ENCODE peak calls at places on chromosomes 2 and 18, in six cellular contexts. One of them, this sample, is unnamed.

GRCh38 chr2:75570948-75571729 is 10.4 kb upstream of the EVA1A start:
- DNase-seq in CD8-positive, alpha-beta T cell: no peak
- DNase-seq in body of pancreas: peak
- DNase-seq in prostate gland: no peak
- DNase-seq in AG04450: peak
- DNase-seq in left lung: no peak
- DNase-seq in this sample: no peak

GRCh38 chr2:200471324-200471848 is 38.5 kb downstream of the KCTD18 start:
- DNase-seq in CD8-positive, alpha-beta T cell: no peak
- DNase-seq in body of pancreas: no peak
- DNase-seq in prostate gland: no peak
- DNase-seq in AG04450: no peak
- DNase-seq in left lung: no peak
- DNase-seq in this sample: no peak

GRCh38 chr2:13114391-13114790 is 397.7 kb downstream of the TRIB2 start:
- DNase-seq in CD8-positive, alpha-beta T cell: no peak
- DNase-seq in body of pancreas: peak
- DNase-seq in prostate gland: no peak
- DNase-seq in AG04450: no peak
- DNase-seq in left lung: no peak
- DNase-seq in this sample: no peak

GRCh38 chr2:105800036-105800755 is 55.5 kb downstream of the NCK2 start:
- DNase-seq in CD8-positive, alpha-beta T cell: peak
- DNase-seq in body of pancreas: no peak
- DNase-seq in prostate gland: no peak
- DNase-seq in AG04450: no peak
- DNase-seq in left lung: no peak
- DNase-seq in this sample: no peak

GRCh38 chr2:78973630-78974029 is 51.9 kb upstream of the REG3G start:
- DNase-seq in CD8-positive, alpha-beta T cell: no peak
- DNase-seq in body of pancreas: no peak
- DNase-seq in prostate gland: no peak
- DNase-seq in AG04450: no peak
- DNase-seq in left lung: no peak
- DNase-seq in this sample: no peak

GRCh38 chr2:163878718-163879117 is 142.9 kb upstream of the FIGN start:
- DNase-seq in CD8-positive, alpha-beta T cell: no peak
- DNase-seq in body of pancreas: peak
- DNase-seq in prostate gland: no peak
- DNase-seq in AG04450: peak
- DNase-seq in left lung: no peak
- DNase-seq in this sample: peak

GRCh38 chr2:207617011-207617671 is 8.1 kb downstream of the METTL21A start:
- DNase-seq in CD8-positive, alpha-beta T cell: no peak
- DNase-seq in body of pancreas: no peak
- DNase-seq in prostate gland: no peak
- DNase-seq in AG04450: peak
- DNase-seq in left lung: no peak
- DNase-seq in this sample: no peak

GRCh38 chr2:241762933-241763369 is 13.7 kb upstream of the GAL3ST2 start:
- DNase-seq in CD8-positive, alpha-beta T cell: peak
- DNase-seq in body of pancreas: no peak
- DNase-seq in prostate gland: no peak
- DNase-seq in AG04450: no peak
- DNase-seq in left lung: no peak
- DNase-seq in this sample: no peak

GRCh38 chr2:207330912-207331311 is 165.2 kb upstream of the KLF7 start:
- DNase-seq in CD8-positive, alpha-beta T cell: no peak
- DNase-seq in body of pancreas: peak
- DNase-seq in prostate gland: no peak
- DNase-seq in AG04450: peak
- DNase-seq in left lung: no peak
- DNase-seq in this sample: peak

GRCh38 chr2:223586261-223586660 is 15.9 kb downstream of the SCG2 start:
- DNase-seq in CD8-positive, alpha-beta T cell: no peak
- DNase-seq in body of pancreas: no peak
- DNase-seq in prostate gland: no peak
- DNase-seq in AG04450: peak
- DNase-seq in left lung: no peak
- DNase-seq in this sample: no peak

GRCh38 chr2:39706350-39706749 is 40.6 kb downstream of the TMEM178A start:
- DNase-seq in CD8-positive, alpha-beta T cell: no peak
- DNase-seq in body of pancreas: no peak
- DNase-seq in prostate gland: no peak
- DNase-seq in AG04450: no peak
- DNase-seq in left lung: no peak
- DNase-seq in this sample: no peak

GRCh38 chr18:57397440-57397839 is 37.7 kb upstream of the ONECUT2 start:
- DNase-seq in CD8-positive, alpha-beta T cell: no peak
- DNase-seq in body of pancreas: no peak
- DNase-seq in prostate gland: no peak
- DNase-seq in AG04450: no peak
- DNase-seq in left lung: no peak
- DNase-seq in this sample: no peak

GRCh38 chr2:38010995-38011394 is 65.0 kb downstream of the CYP1B1 start:
- DNase-seq in CD8-positive, alpha-beta T cell: no peak
- DNase-seq in body of pancreas: no peak
- DNase-seq in prostate gland: no peak
- DNase-seq in AG04450: no peak
- DNase-seq in left lung: no peak
- DNase-seq in this sample: no peak
- H3K27ac ChIP-seq in CD8-positive, alpha-beta T cell: no peak
- H3K27ac ChIP-seq in body of pancreas: no peak
- H3K27ac ChIP-seq in prostate gland: no peak
- H3K27ac ChIP-seq in AG04450: no peak
- H3K27ac ChIP-seq in left lung: no peak
- H3K27ac ChIP-seq in this sample: no peak

DNA sequence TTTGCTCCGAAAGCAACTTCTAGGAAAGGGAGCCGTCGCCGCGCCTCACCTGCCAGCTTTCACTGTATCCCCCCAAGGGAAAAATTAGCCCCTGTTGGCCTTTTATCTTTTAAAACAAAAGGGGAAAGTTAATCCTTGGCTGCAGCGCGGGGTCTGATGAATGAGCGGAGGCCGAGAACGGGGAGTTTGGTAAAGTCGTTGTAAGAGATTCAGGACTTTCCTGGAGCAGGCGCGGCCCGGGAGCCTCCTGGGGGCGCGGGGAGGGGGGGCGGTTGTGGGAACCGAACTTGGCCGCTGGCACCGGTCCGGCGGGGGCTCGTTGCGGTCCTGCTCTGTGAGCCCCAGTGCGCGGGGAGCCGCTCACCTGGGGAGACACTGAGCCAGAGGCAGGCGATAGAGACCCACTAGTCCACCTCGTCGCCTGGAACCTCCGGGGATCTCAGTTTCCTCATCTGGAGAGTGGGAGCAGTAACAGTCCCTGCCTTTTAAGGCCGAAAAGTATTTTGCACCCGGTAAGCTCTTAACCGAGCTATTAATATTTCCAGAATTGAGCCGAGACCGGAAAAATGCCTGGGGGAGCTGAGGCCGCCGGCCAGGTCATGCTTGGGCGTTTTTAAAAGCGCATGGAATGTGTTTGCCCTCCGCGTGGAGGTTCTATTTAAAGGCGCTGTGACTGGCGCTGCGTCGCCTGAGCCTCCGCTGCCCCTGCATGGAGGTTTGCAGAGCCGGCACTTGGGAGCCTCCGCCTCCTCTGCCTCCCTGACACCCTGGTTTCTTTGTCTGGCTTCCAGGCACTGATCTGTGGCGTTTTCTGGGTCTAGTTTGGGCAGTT is 1.1 kb downstream of the EFHD1 start:
- DNase-seq in CD8-positive, alpha-beta T cell: no peak
- DNase-seq in body of pancreas: no peak
- DNase-seq in prostate gland: no peak
- DNase-seq in AG04450: no peak
- DNase-seq in left lung: peak
- DNase-seq in this sample: no peak
- H3K4me3 ChIP-seq in CD8-positive, alpha-beta T cell: peak
- H3K4me3 ChIP-seq in body of pancreas: no peak
- H3K4me3 ChIP-seq in prostate gland: peak
- H3K4me3 ChIP-seq in AG04450: no peak
- H3K4me3 ChIP-seq in left lung: peak
- H3K4me3 ChIP-seq in this sample: peak

DNA sequence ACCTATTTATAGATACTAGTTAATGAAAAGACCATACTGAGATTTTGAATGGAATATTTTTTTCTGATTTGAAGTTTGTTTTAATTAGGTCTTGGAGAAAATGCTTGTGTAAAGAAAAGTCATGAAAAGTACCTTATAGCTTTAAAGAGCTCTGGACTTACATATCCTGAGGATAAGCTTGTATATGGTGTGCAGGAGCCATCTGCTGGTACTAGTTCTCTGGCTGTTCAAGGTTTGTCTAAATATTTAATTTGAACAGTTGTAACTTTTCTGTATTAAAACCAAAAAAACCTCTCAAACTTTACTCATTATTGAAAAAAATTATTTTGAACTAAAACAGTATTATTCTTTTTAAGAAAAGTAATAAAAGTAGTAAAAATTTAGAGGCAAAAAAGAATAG is 50.2 kb downstream of the UBR3 start:
- DNase-seq in CD8-positive, alpha-beta T cell: no peak
- DNase-seq in body of pancreas: no peak
- DNase-seq in prostate gland: no peak
- DNase-seq in AG04450: no peak
- DNase-seq in left lung: no peak
- DNase-seq in this sample: no peak
- TF ChIP-seq CTCF in CD8-positive, alpha-beta T cell: peak
- TF ChIP-seq CTCF in body of pancreas: no peak
- TF ChIP-seq CTCF in prostate gland: peak
- TF ChIP-seq CTCF in AG04450: peak
- TF ChIP-seq CTCF in left lung: no peak
- TF ChIP-seq CTCF in this sample: no peak

GRCh38 chr2:84823229-84823628 is 57.7 kb downstream of the TRABD2A start:
- DNase-seq in CD8-positive, alpha-beta T cell: no peak
- DNase-seq in body of pancreas: no peak
- DNase-seq in prostate gland: no peak
- DNase-seq in AG04450: no peak
- DNase-seq in left lung: no peak
- DNase-seq in this sample: no peak
- H3K27ac ChIP-seq in CD8-positive, alpha-beta T cell: no peak
- H3K27ac ChIP-seq in body of pancreas: no peak
- H3K27ac ChIP-seq in prostate gland: no peak
- H3K27ac ChIP-seq in AG04450: no peak
- H3K27ac ChIP-seq in left lung: no peak
- H3K27ac ChIP-seq in this sample: no peak

DNA sequence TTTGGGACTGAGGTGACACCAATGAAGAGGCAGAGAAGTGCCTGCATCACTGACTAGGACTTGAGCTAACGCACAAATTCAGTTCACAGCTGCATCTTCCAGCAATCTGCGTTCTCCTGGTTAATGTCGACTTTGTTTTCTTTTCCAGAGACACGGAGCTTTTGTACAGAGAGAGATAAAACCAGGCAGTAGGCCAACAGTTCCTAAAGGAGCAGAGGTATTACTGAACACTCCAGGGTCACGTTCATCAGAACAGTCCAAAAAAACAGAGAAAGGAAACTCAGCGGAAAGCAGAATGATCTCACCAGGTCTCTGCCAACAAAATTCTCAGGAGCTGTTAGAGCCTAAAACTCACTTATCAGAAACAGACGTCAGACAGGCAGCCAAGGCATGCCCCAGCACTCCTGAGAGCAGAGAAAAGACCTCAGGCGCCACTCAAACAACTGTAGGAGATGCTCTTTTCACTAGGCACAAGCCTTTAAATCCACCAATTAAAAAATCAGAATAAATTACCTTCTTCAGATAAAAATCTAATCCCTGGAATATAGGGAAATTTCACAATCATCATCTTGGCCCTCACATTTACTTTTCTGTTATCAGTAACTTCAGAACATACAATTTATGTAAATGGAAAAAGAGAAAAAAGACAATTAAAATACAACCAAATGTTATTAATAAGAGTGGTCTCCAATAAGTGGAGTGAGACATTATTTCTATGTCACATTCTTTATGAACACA is 95.9 kb upstream of the SPTBN1 start:
- DNase-seq in CD8-positive, alpha-beta T cell: no peak
- DNase-seq in body of pancreas: peak
- DNase-seq in prostate gland: no peak
- DNase-seq in AG04450: peak
- DNase-seq in left lung: no peak
- DNase-seq in this sample: no peak
- H3K4me3 ChIP-seq in CD8-positive, alpha-beta T cell: no peak
- H3K4me3 ChIP-seq in body of pancreas: no peak
- H3K4me3 ChIP-seq in prostate gland: no peak
- H3K4me3 ChIP-seq in AG04450: peak
- H3K4me3 ChIP-seq in left lung: no peak
- H3K4me3 ChIP-seq in this sample: no peak